ENCODE peak calls at places on chromosomes 12 and 14, in four cellular contexts. One of them, this sample, is unnamed.

GRCh38 chr12:96434107-96434506 is 33.9 kb upstream of the CDK17 start:
- DNase-seq in AG08396: peak; percentile 55
- DNase-seq in H4: peak; percentile 94
- DNase-seq in fibroblast of the conjunctiva: peak; percentile 76
- DNase-seq in this sample: no peak

GRCh38 chr14:22994762-22995275 is 12.5 kb upstream of the AJUBA start:
- DNase-seq in AG08396: peak; percentile 48
- DNase-seq in H4: peak; percentile 64
- DNase-seq in fibroblast of the conjunctiva: no peak
- DNase-seq in this sample: no peak

GRCh38 chr12:98838282-98838681 is 193.2 kb downstream of the APAF1 start:
- DNase-seq in AG08396: peak; percentile 13
- DNase-seq in H4: peak; percentile 33
- DNase-seq in fibroblast of the conjunctiva: no peak
- DNase-seq in this sample: no peak

GRCh38 chr14:21652209-21652808 is 1.3 kb upstream of the OR4E2 start:
- DNase-seq in AG08396: no peak
- DNase-seq in H4: no peak
- DNase-seq in fibroblast of the conjunctiva: no peak
- DNase-seq in this sample: no peak

GRCh38 chr14:30553311-30553989 is 5.5 kb upstream of the G2E3 start:
- DNase-seq in AG08396: peak; percentile 79
- DNase-seq in H4: peak; percentile 18
- DNase-seq in fibroblast of the conjunctiva: no peak
- DNase-seq in this sample: no peak

GRCh38 chr12:90253674-90254181 is 545.1 kb upstream of the ATP2B1 start:
- DNase-seq in AG08396: peak; percentile 53
- DNase-seq in H4: peak; percentile 95
- DNase-seq in fibroblast of the conjunctiva: no peak
- DNase-seq in this sample: no peak

GRCh38 chr12:14961466-14962155 is at the start of gene ARHGDIB:
- DNase-seq in AG08396: no peak
- DNase-seq in H4: no peak
- DNase-seq in fibroblast of the conjunctiva: no peak
- DNase-seq in this sample: no peak

GRCh38 chr12:2402180-2402579 is 349.4 kb downstream of the CACNA1C start:
- DNase-seq in AG08396: no peak
- DNase-seq in H4: no peak
- DNase-seq in fibroblast of the conjunctiva: no peak
- DNase-seq in this sample: no peak

This sample was measured in progenitor cell of endocrine pancreas.